ENCODE peak calls at places on chromosomes 16 and 17, in seven cellular contexts. T is activated CD8-positive, alpha-beta T cell treated with anti-CD3 and anti-CD28 coated beads, Interleukin-2, amount 10 ng/mL, durations not matched to agents 7 days and 5 days; P is pancreas; N is fibroblast of pulmonary artery; U is NCI-H1048; E is nucleus accumbens; R is SHP77. Z is an unnamed sample.

GRCh38 chr17:21573961-21574610 is 118.2 kb upstream of the KCNJ18 start:
- DNase-seq in U (no peak), N (peak), P (no peak), E (peak), T (no peak), R (no peak), Z (peak)

GRCh38 chr16:84505249-84506156 is 1.0 kb upstream of the MEAK7 start:
- DNase-seq in N (no peak), P (peak), E (no peak), T (no peak), U (no peak), R (no peak), Z (no peak)

GRCh38 chr16:85174871-85175723 is 62.8 kb upstream of the CIBAR2 start:
- DNase-seq in T (no peak), N (peak), U (no peak), E (no peak), P (no peak), R (no peak), Z (no peak)

GRCh38 chr16:89431158-89431584 is 59.2 kb downstream of the ANKRD11 start:
- DNase-seq in U (no peak), E (no peak), R (peak), T (no peak), N (no peak), P (no peak), Z (no peak)

GRCh38 chr17:83068641-83069570 is 10.5 kb upstream of the METRNL start:
- DNase-seq in R (no peak), N (no peak), U (no peak), T (peak), P (peak), E (no peak), Z (no peak)

GRCh38 chr17:8707591-8708453 is 36.8 kb downstream of the CCDC42 start:
- DNase-seq in R (no peak), P (no peak), N (peak), T (no peak), U (no peak), E (no peak), Z (no peak)

GRCh38 chr16:21566891-21567414 is 32.4 kb upstream of the METTL9 start:
- DNase-seq in R (no peak), P (no peak), U (no peak), N (no peak), E (no peak), T (no peak), Z (no peak)

GRCh38 chr16:72715267-72715666 is 332.7 kb downstream of the ZFHX3 start:
- DNase-seq in E (no peak), N (peak), P (no peak), T (no peak), R (no peak), U (no peak), Z (no peak)

GRCh38 chr17:74833501-74834361 is 26.0 kb downstream of the GRIN2C start:
- DNase-seq in P (no peak), E (no peak), N (no peak), R (no peak), U (no peak), T (no peak), Z (peak)

GRCh38 chr17:56914641-56915263 is 903 bp upstream of the TRIM25 start:
- DNase-seq in R (peak), E (no peak), N (peak), U (no peak), P (no peak), T (peak), Z (no peak)

GRCh38 chr17:81794509-81794908 is 9.4 kb upstream of the GCGR start:
- DNase-seq in N (peak), R (peak), T (no peak), U (no peak), P (no peak), E (no peak), Z (no peak)

GRCh38 chr16:29702307-29702706 is 23.3 kb downstream of the QPRT start:
- DNase-seq in N (no peak), P (no peak), R (no peak), E (no peak), T (peak), U (no peak), Z (no peak)

GRCh38 chr17:20010099-20010863 is 1.1 kb downstream of the SPECC1 start:
- DNase-seq in N (peak), R (peak), P (no peak), U (no peak), T (no peak), E (peak), Z (peak)

GRCh38 chr16:84897911-84898377 is 78.2 kb downstream of the CRISPLD2 start:
- DNase-seq in R (no peak), E (no peak), P (no peak), U (no peak), N (no peak), T (no peak), Z (no peak)

GRCh38 chr16:4160663-4161436 is 44.6 kb upstream of the ADCY9 start:
- DNase-seq in N (peak), P (no peak), U (no peak), E (no peak), R (no peak), T (no peak), Z (no peak)

GRCh38 chr17:76063880-76064546 is 8.3 kb downstream of the SRP68 start:
- DNase-seq in P (no peak), T (no peak), R (no peak), E (no peak), U (no peak), N (no peak), Z (no peak)

GRCh38 chr17:81814748-81815645 is 11.0 kb downstream of the GCGR start:
- DNase-seq in R (peak), T (no peak), P (no peak), U (no peak), E (no peak), N (no peak), Z (no peak)

GRCh38 chr17:79082311-79083190 is 7.9 kb downstream of the ENGASE start:
- DNase-seq in U (no peak), P (peak), T (peak), R (peak), E (no peak), N (peak), Z (peak)

GRCh38 chr16:68357521-68357922 is 46.7 kb downstream of the PRMT7 start:
- DNase-seq in P (no peak), T (no peak), R (no peak), U (no peak), N (no peak), E (no peak), Z (no peak)

GRCh38 chr17:58679263-58680037 is 12.4 kb downstream of the TEX14 start:
- DNase-seq in U (no peak), E (no peak), R (peak), T (no peak), P (no peak), N (peak), Z (peak)

Z was measured in NCI-H2227 treated with DMSO at 0.1 percent for 48 hours.